ENCODE peak calls at places on chromosome X, in eight cellular contexts. F is IMR-90, E is OCI-LY7, Q is endothelial cell of umbilical vein, Y is H9, I is PC-3, G is fibroblast of lung, B is heart left ventricle. P is an unnamed sample.
A peak's percentile ranks its signal among the peaks of the same experiment; 100 is the strongest.

GRCh38 chrX:129984196-129984962 is 1.9 kb downstream of the BCORL1 start:
- DNase-seq in F (no peak), E (peak; percentile 14), Q (no peak), Y (peak; percentile 34), I (no peak), G (peak; percentile 3), B (peak; percentile 69), P (peak; percentile 20)

GRCh38 chrX:48801281-48802088 is at the start of gene HDAC6:
- DNase-seq in F (peak; percentile 98), E (peak; percentile 98), Q (peak; percentile 99), Y (peak; percentile 98), I (peak; percentile 98), G (peak; percentile 98), B (peak; percentile 97), P (peak; percentile 96)

GRCh38 chrX:101357166-101357795 is 8.7 kb upstream of the TIMM8A start:
- DNase-seq in F (peak; percentile 12), E (peak; percentile 49), Q (no peak), Y (no peak), I (peak; percentile 29), G (no peak), B (no peak), P (no peak)

GRCh38 chrX:51459125-51459524 is 37.3 kb downstream of the NUDT11 start:
- DNase-seq in F (peak; percentile 13), E (peak; percentile 54), Q (peak; percentile 1), Y (no peak), I (peak; percentile 57), G (peak; percentile 4), B (no peak), P (no peak)

GRCh38 chrX:44343412-44343942 is at the start of gene EFHC2:
- DNase-seq in F (no peak), E (no peak), Q (peak; percentile 1), Y (peak; percentile 38), I (peak; percentile 24), G (peak; percentile 21), B (peak; percentile 72), P (peak; percentile 23)

GRCh38 chrX:103099706-103100105 is 6.8 kb upstream of the NXF3 start:
- DNase-seq in F (no peak), E (no peak), Q (no peak), Y (no peak), I (no peak), G (peak; percentile 6), B (no peak), P (no peak)

GRCh38 chrX:67480789-67481188 is 63.0 kb upstream of the AR start:
- DNase-seq in F (no peak), E (no peak), Q (no peak), Y (no peak), I (no peak), G (no peak), B (no peak), P (no peak)

GRCh38 chrX:130079824-130080406 is 30.4 kb downstream of the ELF4 start:
- DNase-seq in F (peak; percentile 75), E (peak; percentile 65), Q (peak; percentile 71), Y (no peak), I (peak; percentile 75), G (peak; percentile 50), B (no peak), P (peak; percentile 67)

GRCh38 chrX:143648705-143649104 is 12.8 kb upstream of the SLITRK4 start:
- DNase-seq in F (no peak), E (peak; percentile 0), Q (no peak), Y (peak; percentile 30), I (peak; percentile 73), G (no peak), B (no peak), P (no peak)

GRCh38 chrX:47047989-47048388 is 30.3 kb upstream of the RGN start:
- DNase-seq in F (peak; percentile 35), E (no peak), Q (peak; percentile 61), Y (no peak), I (peak; percentile 50), G (no peak), B (no peak), P (no peak)

GRCh38 chrX:53048169-53049126 is at the start of gene GPR173:
- DNase-seq in F (peak; percentile 66), E (peak; percentile 56), Q (peak; percentile 63), Y (peak; percentile 84), I (peak; percentile 49), G (peak; percentile 81), B (peak; percentile 64), P (peak; percentile 31)

GRCh38 chrX:120677017-120677652 is 47.3 kb upstream of the C1GALT1C1 start:
- DNase-seq in F (no peak), E (no peak), Q (no peak), Y (no peak), I (no peak), G (no peak), B (no peak), P (no peak)

GRCh38 chrX:16664059-16664458 is 14.1 kb downstream of the S100G start:
- DNase-seq in F (peak; percentile 67), E (no peak), Q (no peak), Y (no peak), I (peak; percentile 60), G (peak; percentile 25), B (no peak), P (no peak)

GRCh38 chrX:38616904-38617303 is 55.6 kb downstream of the TSPAN7 start:
- DNase-seq in F (no peak), E (no peak), Q (no peak), Y (no peak), I (no peak), G (no peak), B (no peak), P (no peak)

GRCh38 chrX:133307637-133308485 is 89.7 kb upstream of the TFDP3 start:
- DNase-seq in F (no peak), E (no peak), Q (no peak), Y (peak; percentile 62), I (no peak), G (no peak), B (peak; percentile 47), P (peak; percentile 20)

GRCh38 chrX:43969504-43970501 is 3.4 kb downstream of the NDP start:
- DNase-seq in F (peak; percentile 56), E (no peak), Q (no peak), Y (no peak), I (peak; percentile 38), G (peak; percentile 73), B (no peak), P (no peak)

GRCh38 chrX:26262121-26262523 is 46.2 kb downstream of the MAGEB5 start:
- DNase-seq in F (peak; percentile 26), E (no peak), Q (peak; percentile 91), Y (no peak), I (peak; percentile 7), G (peak; percentile 23), B (no peak), P (no peak)

GRCh38 chrX:127879585-127879984 is 172.6 kb downstream of the ACTRT1 start:
- DNase-seq in F (no peak), E (no peak), Q (peak; percentile 68), Y (no peak), I (peak; percentile 17), G (no peak), B (no peak), P (no peak)

GRCh38 chrX:83771664-83772063 is 89.3 kb upstream of the CYLC1 start:
- DNase-seq in F (no peak), E (no peak), Q (no peak), Y (peak; percentile 33), I (peak; percentile 13), G (no peak), B (no peak), P (no peak)

GRCh38 chrX:154396948-154397887 is 959 bp upstream of the RPL10 start:
- DNase-seq in F (peak; percentile 46), E (peak; percentile 61), Q (peak; percentile 61), Y (peak; percentile 63), I (peak; percentile 66), G (peak; percentile 54), B (peak; percentile 85), P (peak; percentile 87)

GRCh38 chrX:39559229-39559628 is 538.5 kb downstream of the BCOR start:
- DNase-seq in F (peak; percentile 4), E (no peak), Q (no peak), Y (no peak), I (peak; percentile 7), G (peak; percentile 65), B (no peak), P (no peak)

DNA sequence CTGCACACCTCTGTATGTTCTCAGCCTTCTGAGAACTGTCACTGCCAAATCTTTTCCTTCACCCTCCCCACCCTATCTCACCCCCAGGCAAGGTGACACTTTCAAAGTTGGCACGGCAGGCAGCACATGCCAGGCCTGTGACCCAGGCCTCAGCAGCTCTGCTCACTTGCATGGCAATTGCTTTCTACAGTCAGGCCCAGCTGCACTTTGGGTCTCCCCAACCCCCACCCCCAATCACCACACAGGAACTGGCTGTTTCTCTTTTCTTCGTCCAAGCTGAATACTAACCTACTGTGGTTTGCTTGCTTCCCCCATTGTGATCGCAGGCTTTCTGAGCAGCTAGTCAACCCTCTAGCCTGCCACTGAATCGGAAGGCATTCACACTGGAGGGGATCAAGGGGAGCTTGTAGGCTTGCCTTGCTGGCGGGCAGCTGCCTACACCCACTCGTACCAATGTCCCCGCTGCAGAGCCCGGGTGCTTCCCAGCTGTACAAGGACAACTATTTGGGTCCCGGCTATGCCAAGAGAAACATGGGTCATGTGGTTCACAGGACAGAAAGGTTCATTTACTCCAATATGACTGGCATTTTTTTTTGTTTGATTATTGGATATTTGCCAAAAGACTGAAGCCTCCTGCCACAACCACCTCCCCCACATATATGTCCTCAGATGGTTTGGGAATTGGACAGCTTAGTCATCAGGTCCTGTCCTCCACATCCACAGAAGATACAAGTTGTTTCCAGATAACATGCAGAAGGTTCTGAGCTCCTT is 28.1 kb downstream of the SLC25A43 start:
- DNase-seq in F (peak; percentile 34), E (peak; percentile 78), Q (no peak), Y (no peak), I (peak; percentile 18), G (peak; percentile 67), B (no peak), P (no peak)
- H3K27ac ChIP-seq in F (no peak overlapping the region), E (peak overlapping the region; percentile 75), Q (no peak overlapping the region), Y (no peak overlapping the region), I (no peak overlapping the region), G (no peak overlapping the region), B (peak overlapping the region; percentile 42), P (no peak overlapping the region)

GRCh38 chrX:115018040-115018647 is 728 bp upstream of the IL13RA2 start:
- DNase-seq in F (no peak), E (no peak), Q (no peak), Y (no peak), I (no peak), G (no peak), B (no peak), P (no peak)
- TF ChIP-seq CTCF in F (peak; percentile 41), E (peak; percentile 50), Q (peak; percentile 9), Y (peak; percentile 84), I (no peak), G (peak; percentile 6), B (peak; percentile 14), P (no peak)

DNA sequence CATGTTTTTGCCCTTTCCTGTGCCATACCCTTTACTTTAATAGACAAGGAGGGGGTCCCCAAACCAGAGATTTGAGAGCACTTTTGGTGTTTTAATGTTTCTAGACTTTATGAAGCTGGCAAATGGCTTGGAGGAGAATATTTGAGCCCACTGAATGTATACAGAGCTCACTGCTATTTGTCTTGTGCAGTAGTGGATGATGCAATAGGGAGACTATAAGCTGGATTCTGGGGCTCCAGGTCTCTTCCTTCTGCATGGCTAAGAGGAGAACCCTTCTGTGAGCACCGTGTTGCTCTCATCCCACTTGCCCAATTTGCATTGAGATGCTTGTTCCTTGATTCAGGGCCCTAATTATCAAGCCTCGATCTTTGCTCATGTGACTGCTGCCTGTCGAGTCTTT is 8.9 kb upstream of the PUDP start:
- DNase-seq in F (no peak), E (no peak), Q (no peak), Y (no peak), I (no peak), G (no peak), B (no peak), P (no peak)
- H3K4me1 ChIP-seq in F (no peaks in the 10 kb centered on the region), E (no peaks in the 10 kb centered on the region), Q (no peaks in the 10 kb centered on the region), Y (peaks cover 11% of the 10 kb centered on the region), I (peaks cover 23% of the 10 kb centered on the region), G (no peaks in the 10 kb centered on the region), B (no peaks in the 10 kb centered on the region), P (no peaks in the 10 kb centered on the region)

GRCh38 chrX:78048036-78048435 is 56.0 kb upstream of the PGK1 start:
- DNase-seq in F (no peak), E (no peak), Q (no peak), Y (no peak), I (no peak), G (no peak), B (no peak), P (no peak)
- H3K27ac ChIP-seq in F (no peak overlapping the region), E (no peak overlapping the region), Q (no peak overlapping the region), Y (peak overlapping the region; percentile 58), I (no peak overlapping the region), G (no peak overlapping the region), B (no peak overlapping the region), P (no peak overlapping the region)